ENCODE peak calls at places on chromosomes 13 and 19, in nine cellular contexts. P, J, Y, R, B, N, K, D and S are unnamed samples. For H3K4me1, the result is how much of the 10 kb centered on the place peaks cover.

GRCh38 chr13:99374169-99374991 is 67.2 kb upstream of the GPR183 start:
- DNase-seq in P (no peak), J (no peak), Y (no peak), R (no peak), B (no peak), N (no peak), K (peak), D (no peak), S (no peak)

GRCh38 chr13:98427331-98427995 is 149.4 kb downstream of the STK24 start:
- DNase-seq in P (no peak), J (no peak), Y (no peak), R (no peak), B (no peak), N (no peak), K (no peak), D (no peak), S (no peak)

GRCh38 chr13:45195421-45195820 is 5.4 kb downstream of the KCTD4 start:
- DNase-seq in P (no peak), J (no peak), Y (no peak), R (no peak), B (no peak), N (no peak), K (no peak), D (no peak), S (no peak)

GRCh38 chr13:100203696-100204367 is 114.9 kb downstream of the PCCA start:
- DNase-seq in P (no peak), J (no peak), Y (no peak), R (no peak), B (no peak), N (no peak), K (no peak), D (no peak), S (no peak)

GRCh38 chr19:19033426-19034203 is at the start of the genes ARMC6 and SUGP2:
- DNase-seq in P (peak), J (peak), Y (peak), R (peak), B (peak), N (peak), K (peak), D (peak), S (peak)

GRCh38 chr19:3576696-3577443 is 4.1 kb downstream of the HMG20B start:
- DNase-seq in P (no peak), J (peak), Y (peak), R (no peak), B (peak), N (peak), K (no peak), D (peak), S (no peak)

GRCh38 chr13:93794197-93794885 is 567.7 kb downstream of the GPC6 start:
- DNase-seq in P (no peak), J (no peak), Y (no peak), R (no peak), B (no peak), N (no peak), K (no peak), D (no peak), S (no peak)

GRCh38 chr19:9060559-9061340 is 26.1 kb upstream of the OR1M1 start:
- DNase-seq in P (no peak), J (no peak), Y (no peak), R (no peak), B (no peak), N (no peak), K (no peak), D (no peak), S (no peak)

GRCh38 chr13:31850041-31850440 is 110.7 kb downstream of the RXFP2 start:
- DNase-seq in P (no peak), J (no peak), Y (no peak), R (no peak), B (no peak), N (no peak), K (no peak), D (no peak), S (no peak)

GRCh38 chr13:46569471-46569870 is 16.5 kb downstream of the LRCH1 start:
- DNase-seq in P (no peak), J (no peak), Y (no peak), R (no peak), B (no peak), N (no peak), K (no peak), D (no peak), S (no peak)

GRCh38 chr19:16373539-16373938 is 48.9 kb downstream of the KLF2 start:
- DNase-seq in P (no peak), J (no peak), Y (no peak), R (no peak), B (no peak), N (no peak), K (peak), D (no peak), S (no peak)

GRCh38 chr13:100826441-100826840 is 151.8 kb upstream of the TMTC4 start:
- DNase-seq in P (no peak), J (no peak), Y (no peak), R (no peak), B (no peak), N (no peak), K (no peak), D (no peak), S (no peak)

GRCh38 chr19:13150919-13151604 is 851 bp downstream of the IER2 start:
- DNase-seq in P (no peak), J (no peak), Y (peak), R (no peak), B (no peak), N (no peak), K (peak), D (peak), S (no peak)

GRCh38 chr13:46926856-46927625 is 30.2 kb upstream of the HTR2A start:
- DNase-seq in P (no peak), J (no peak), Y (no peak), R (no peak), B (no peak), N (no peak), K (no peak), D (no peak), S (no peak)

GRCh38 chr19:49261602-49262001 is 63.4 kb downstream of the SLC6A16 start:
- DNase-seq in P (no peak), J (no peak), Y (no peak), R (no peak), B (no peak), N (no peak), K (no peak), D (no peak), S (no peak)

GRCh38 chr13:22800726-22801401 is 379.9 kb upstream of the SGCG start:
- DNase-seq in P (peak), J (no peak), Y (no peak), R (no peak), B (peak), N (no peak), K (no peak), D (no peak), S (no peak)

GRCh38 chr19:56538761-56539263 is at the start of gene ZFP28:
- DNase-seq in P (no peak), J (no peak), Y (peak), R (no peak), B (peak), N (no peak), K (peak), D (peak), S (peak)

GRCh38 chr13:86563308-86563707 is 764.1 kb upstream of the SLITRK6 start:
- DNase-seq in P (no peak), J (no peak), Y (no peak), R (no peak), B (no peak), N (no peak), K (no peak), D (no peak), S (no peak)

GRCh38 chr19:10915511-10916091 is 12.8 kb downstream of the YIPF2 start:
- DNase-seq in P (no peak), J (peak), Y (no peak), R (no peak), B (no peak), N (no peak), K (no peak), D (no peak), S (no peak)

GRCh38 chr19:8544168-8544567 is 30.2 kb upstream of the ZNF414 start:
- DNase-seq in P (no peak), J (no peak), Y (no peak), R (no peak), B (no peak), N (no peak), K (no peak), D (no peak), S (no peak)

GRCh38 chr19:35266149-35266903 is 2.4 kb upstream of the USF2 start:
- DNase-seq in P (no peak), J (no peak), Y (no peak), R (peak), B (peak), N (no peak), K (peak), D (no peak), S (no peak)

GRCh38 chr19:16143399-16144215 is at the start of gene HSH2D:
- DNase-seq in P (peak), J (peak), Y (peak), R (peak), B (peak), N (peak), K (peak), D (no peak), S (no peak)

GRCh38 chr13:22926176-22927007 is 254.4 kb upstream of the SGCG start:
- DNase-seq in P (no peak), J (no peak), Y (peak), R (peak), B (peak), N (peak), K (peak), D (peak), S (no peak)

GRCh38 chr19:5625641-5626040 is 2.8 kb downstream of the SAFB start:
- DNase-seq in P (no peak), J (no peak), Y (no peak), R (no peak), B (no peak), N (no peak), K (no peak), D (no peak), S (no peak)
- H3K4me1 ChIP-seq in P (under half), J (half or more), Y (under half), R (under half), B (half or more), N (under half), K (half or more), D (half or more), S (half or more)

GRCh38 chr19:36849701-36850645 is 703 bp upstream of the ZNF345 start:
- DNase-seq in P (peak), J (peak), Y (peak), R (peak), B (peak), N (no peak), K (peak), D (peak), S (peak)
- TF ChIP-seq POLR2AphosphoS5 in P (peak), J (peak), Y (peak), R (peak), B (peak), N (peak), K (peak), D (peak), S (peak)

GRCh38 chr13:101949681-101950080 is 452.2 kb downstream of the FGF14 start:
- DNase-seq in P (no peak), J (no peak), Y (no peak), R (no peak), B (no peak), N (no peak), K (no peak), D (no peak), S (no peak)

GRCh38 chr13:101942038-101942437 is 459.8 kb downstream of the FGF14 start:
- DNase-seq in P (no peak), J (no peak), Y (no peak), R (no peak), B (peak), N (no peak), K (no peak), D (no peak), S (no peak)

GRCh38 chr13:101945435-101945834 is 456.4 kb downstream of the FGF14 start:
- DNase-seq in P (no peak), J (no peak), Y (no peak), R (no peak), B (no peak), N (no peak), K (no peak), D (no peak), S (no peak)

GRCh38 chr13:101942535-101943157 is 459.2 kb downstream of the FGF14 start:
- DNase-seq in P (no peak), J (no peak), Y (no peak), R (no peak), B (no peak), N (no peak), K (no peak), D (no peak), S (no peak)

GRCh38 chr13:101946411-101946810 is 455.4 kb downstream of the FGF14 start:
- DNase-seq in P (no peak), J (no peak), Y (no peak), R (no peak), B (no peak), N (no peak), K (no peak), D (no peak), S (no peak)
- TF ChIP-seq POLR2A in P (no peak), J (no peak), Y (no peak), R (no peak), B (no peak), N (no peak), K (no peak), D (no peak), S (no peak)

GRCh38 chr13:77310579-77311279 is 16.2 kb downstream of the MYCBP2 start:
- DNase-seq in P (no peak), J (no peak), Y (no peak), R (no peak), B (no peak), N (no peak), K (no peak), D (no peak), S (no peak)
- H3K4me1 ChIP-seq in P (under half), J (under half), Y (under half), R (under half), B (under half), N (under half), K (half or more), D (half or more), S (half or more)

GRCh38 chr13:73081256-73081915 is 22.6 kb downstream of the KLF5 start:
- DNase-seq in P (no peak), J (no peak), Y (no peak), R (no peak), B (no peak), N (no peak), K (no peak), D (no peak), S (no peak)
- TF ChIP-seq POLR2AphosphoS5 in P (no peak), J (peak), Y (no peak), R (no peak), B (no peak), N (no peak), K (no peak), D (no peak), S (no peak)

GRCh38 chr13:50001287-50001686 is 4.4 kb downstream of the TRIM13 start:
- DNase-seq in P (no peak), J (no peak), Y (no peak), R (no peak), B (no peak), N (no peak), K (no peak), D (no peak), S (no peak)

GRCh38 chr13:49996951-49997895 is at the start of gene TRIM13:
- DNase-seq in P (peak), J (peak), Y (peak), R (peak), B (peak), N (peak), K (peak), D (peak), S (peak)

GRCh38 chr13:49996166-49996915 is 501 bp upstream of the TRIM13 start:
- DNase-seq in P (peak), J (peak), Y (peak), R (peak), B (peak), N (peak), K (peak), D (peak), S (peak)

GRCh38 chr13:49997935-49998334 is 1.1 kb downstream of the TRIM13 start:
- DNase-seq in P (no peak), J (no peak), Y (peak), R (no peak), B (no peak), N (no peak), K (no peak), D (no peak), S (no peak)

DNA sequence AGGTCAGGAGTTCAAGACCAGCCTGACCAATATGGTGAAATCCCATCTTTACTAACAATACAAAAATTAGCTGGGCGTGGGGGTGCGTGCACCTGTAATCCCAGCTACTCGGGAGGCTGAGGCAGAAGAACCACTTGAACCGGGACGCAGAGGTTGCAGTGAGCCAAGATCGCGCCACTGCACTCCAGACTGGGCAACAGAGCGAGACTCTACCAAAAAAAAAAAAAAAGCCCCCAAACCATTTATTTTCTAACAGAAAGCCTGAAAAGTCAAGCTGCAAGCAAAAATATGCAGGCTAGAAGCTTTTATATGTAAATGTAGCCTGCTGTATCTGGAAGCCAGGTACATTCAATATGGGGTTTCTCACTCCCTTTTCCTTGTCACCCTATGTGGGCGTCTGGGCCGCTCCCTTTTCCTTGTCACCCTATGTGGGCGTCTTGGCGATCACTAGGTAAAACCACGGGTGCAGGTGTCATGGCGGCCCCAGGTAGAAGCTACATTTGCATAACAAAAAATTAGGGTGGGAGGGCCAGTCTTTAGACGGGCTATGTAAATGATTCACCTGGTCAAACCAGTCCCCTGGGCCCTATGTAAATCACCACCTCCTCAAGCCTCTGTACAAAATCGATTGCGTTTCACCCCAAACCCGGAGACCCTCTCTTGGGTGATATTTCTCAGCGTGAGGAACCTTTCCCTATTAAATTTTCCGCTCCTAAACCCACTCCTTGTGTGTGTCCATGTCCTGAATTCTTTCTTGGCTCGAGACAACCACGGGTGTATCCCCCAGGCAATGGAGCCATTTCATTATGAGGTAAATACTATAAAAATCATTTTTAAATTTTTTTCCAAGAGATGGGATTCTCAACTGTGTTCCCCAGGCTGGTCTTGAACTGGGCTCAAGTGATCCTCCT is 2.1 kb downstream of the TRIM13 start:
- DNase-seq in P (no peak), J (no peak), Y (no peak), R (no peak), B (no peak), N (peak), K (no peak), D (no peak), S (no peak)
- TF ChIP-seq POLR2A in P (no peak), J (no peak), Y (no peak), R (no peak), B (no peak), N (peak), K (no peak), D (no peak), S (no peak)

GRCh38 chr13:97239306-97239705 is 17.2 kb downstream of the MBNL2 start:
- DNase-seq in P (no peak), J (no peak), Y (no peak), R (no peak), B (no peak), N (no peak), K (no peak), D (no peak), S (no peak)
- H3K4me1 ChIP-seq in P (under half), J (half or more), Y (under half), R (under half), B (half or more), N (under half), K (under half), D (half or more), S (half or more)

GRCh38 chr19:843180-843835 is 2.5 kb downstream of the PRTN3 start:
- DNase-seq in P (no peak), J (peak), Y (no peak), R (no peak), B (no peak), N (no peak), K (peak), D (no peak), S (no peak)
- TF ChIP-seq POLR2AphosphoS5 in P (no peak), J (no peak), Y (no peak), R (no peak), B (no peak), N (no peak), K (no peak), D (no peak), S (no peak)

DNA sequence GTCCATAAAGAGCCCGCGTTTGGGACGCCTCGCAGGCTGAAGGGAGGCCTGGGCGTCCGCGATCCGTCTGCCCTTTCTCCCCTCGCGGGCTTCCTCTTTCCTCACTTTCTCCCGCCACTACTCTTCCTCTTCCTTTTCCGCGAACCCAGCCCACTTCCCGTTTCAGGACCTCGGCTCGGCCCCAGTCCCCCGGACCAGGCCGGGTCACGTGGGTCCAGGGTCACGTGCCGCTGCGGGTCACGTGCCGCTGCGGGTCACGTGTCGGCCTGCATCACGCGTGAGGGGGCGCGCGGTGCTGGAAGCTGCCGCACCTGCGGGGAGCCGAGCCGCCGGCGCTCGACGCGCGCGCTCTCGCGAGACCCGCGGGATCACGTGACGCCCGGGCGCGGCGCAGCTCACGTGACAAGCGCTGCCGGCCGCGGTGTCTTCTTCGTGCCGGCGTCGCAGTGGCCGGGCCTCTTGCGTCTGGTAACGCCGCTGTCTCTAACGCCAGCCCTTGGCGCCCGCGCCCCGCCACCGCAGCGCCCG is at the start of gene LAMP1:
- DNase-seq in P (peak), J (peak), Y (peak), R (peak), B (peak), N (peak), K (peak), D (peak), S (peak)
- TF ChIP-seq POLR2A in P (peak), J (no peak), Y (peak), R (peak), B (peak), N (no peak), K (peak), D (no peak), S (peak)